ENCODE peak calls at places on chromosomes 3 and 15, in five cellular contexts. V is nephron progenitor cell; K is thoracic aorta; U is CD4-positive, alpha-beta T cell; G is prostate gland. A is an unnamed sample.
A peak's percentile ranks its signal among the peaks of the same experiment; 100 is the strongest.

GRCh38 chr3:121604759-121605158 is 11.6 kb downstream of the FBXO40 start:
- DNase-seq in G (no peak), K (no peak), U (no peak), V (no peak), A (no peak)

GRCh38 chr3:61809879-61810278 is 248.5 kb downstream of the PTPRG start:
- DNase-seq in G (peak; percentile 10), K (no peak), U (no peak), V (no peak), A (no peak)

GRCh38 chr3:158532099-158532734 is 38.8 kb upstream of the MLF1 start:
- DNase-seq in K (no peak), V (peak; percentile 3), U (no peak), G (no peak), A (no peak)

GRCh38 chr15:55499158-55499557 is 8.9 kb downstream of the DNAAF4 start:
- DNase-seq in G (no peak), K (no peak), U (no peak), V (no peak), A (no peak)

GRCh38 chr3:167493240-167493639 is 19.4 kb upstream of the SERPINI2 start:
- DNase-seq in K (no peak), G (no peak), V (no peak), U (no peak), A (no peak)

GRCh38 chr15:57340673-57341259 is 35.5 kb upstream of the CGNL1 start:
- DNase-seq in U (no peak), K (no peak), V (peak; percentile 61), G (peak; percentile 57), A (peak; percentile 57)

GRCh38 chr3:14780927-14781507 is 37.7 kb upstream of the FGD5 start:
- DNase-seq in K (no peak), U (no peak), G (peak; percentile 27), V (peak; percentile 74), A (no peak)

GRCh38 chr15:78067328-78068241 is 9.9 kb downstream of the TBC1D2B start:
- DNase-seq in V (no peak), K (no peak), G (peak; percentile 21), U (no peak), A (no peak)

GRCh38 chr3:79490165-79491028 is 277.4 kb downstream of the ROBO1 start:
- DNase-seq in U (no peak), G (peak; percentile 55), V (no peak), K (no peak), A (no peak)

GRCh38 chr3:112109313-112109712 is 23.1 kb downstream of the C3orf52 start:
- DNase-seq in K (no peak), G (no peak), V (no peak), U (no peak), A (no peak)

GRCh38 chr3:166372571-166373106 is 535.4 kb upstream of the BCHE start:
- DNase-seq in K (no peak), G (no peak), V (no peak), U (no peak), A (no peak)

GRCh38 chr3:186930143-186930638 is at the start of gene ST6GAL1:
- DNase-seq in K (peak; percentile 64), V (peak; percentile 79), U (peak; percentile 69), G (peak; percentile 81), A (peak; percentile 66)
- TF ChIP-seq CTCF in K (peak; percentile 74), V (peak; percentile 15), U (no peak), G (peak; percentile 15), A (no peak)

GRCh38 chr3:138426211-138426610 is 8.2 kb upstream of the ESYT3 start:
- DNase-seq in K (no peak), G (no peak), U (no peak), V (no peak), A (no peak)
- TF ChIP-seq CTCF in K (peak; percentile 32), G (no peak), U (no peak), V (peak; percentile 45), A (peak; percentile 15)

GRCh38 chr15:70297465-70298152 is 199.9 kb upstream of the TLE3 start:
- DNase-seq in G (no peak), V (no peak), K (no peak), U (no peak), A (no peak)
- TF ChIP-seq CTCF in G (no peak), V (no peak), K (no peak), U (no peak), A (no peak)

GRCh38 chr3:49700014-49700413 is 10.7 kb downstream of the RNF123 start:
- DNase-seq in U (no peak), K (no peak), V (no peak), G (no peak), A (no peak)

GRCh38 chr3:49699281-49699723 is 9.9 kb downstream of the RNF123 start:
- DNase-seq in U (no peak), K (no peak), G (no peak), V (no peak), A (no peak)

GRCh38 chr3:49702672-49703071 is 13.3 kb downstream of the RNF123 start:
- DNase-seq in G (no peak), K (no peak), U (no peak), V (no peak), A (no peak)

GRCh38 chr3:49701388-49702077 is 12.2 kb downstream of the RNF123 start:
- DNase-seq in U (no peak), K (no peak), V (peak; percentile 43), G (no peak), A (no peak)

DNA sequence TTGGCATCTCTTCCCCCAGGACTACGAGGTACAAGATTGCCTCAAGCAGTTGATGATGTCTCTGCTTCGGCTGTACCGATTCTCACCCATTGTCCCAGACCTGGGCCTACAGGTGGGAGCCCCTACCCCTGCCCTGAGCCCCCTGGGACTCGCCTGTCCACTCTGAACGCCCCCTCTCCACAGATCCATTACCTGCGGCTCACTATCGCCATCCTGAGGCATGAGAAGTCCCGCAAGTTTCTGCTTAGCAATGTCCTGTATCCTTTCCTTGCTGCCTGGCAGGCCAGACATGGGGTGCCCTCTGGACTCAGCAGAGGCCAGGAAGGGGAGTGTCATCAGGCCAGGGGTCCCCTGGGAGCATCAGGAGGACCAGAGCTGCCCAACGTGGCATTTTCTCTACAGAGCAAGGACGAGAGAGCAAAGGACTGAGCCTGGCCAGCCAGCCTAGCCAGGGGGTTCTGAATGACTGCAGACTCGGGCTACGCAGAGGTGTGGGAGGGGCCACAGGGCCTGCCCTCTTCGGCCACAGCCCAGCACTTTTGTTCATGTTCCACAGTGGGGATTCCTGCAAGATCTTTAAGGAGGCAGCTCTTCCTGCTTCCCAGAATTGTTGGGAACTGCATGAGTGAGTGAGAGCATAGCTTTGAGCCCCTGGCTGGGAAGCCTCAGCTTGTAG is 11.2 kb downstream of the RNF123 start:
- DNase-seq in U (no peak), G (no peak), K (no peak), V (no peak), A (no peak)
- TF ChIP-seq CTCF in U (no peak), G (no peak), K (no peak), V (no peak), A (no peak)

GRCh38 chr3:9915252-9916141 is 1.4 kb upstream of the IL17RC start:
- DNase-seq in K (no peak), V (peak; percentile 72), G (peak; percentile 51), U (peak; percentile 21), A (peak; percentile 71)
- TF ChIP-seq CTCF in K (peak; percentile 47), V (no peak), G (peak; percentile 32), U (no peak), A (no peak)

A was measured in mesothelial cell of epicardium.